ENCODE peak calls at places on chromosomes 5 and 9, in six cellular contexts. G is A549; H is activated T-cell treated with anti-CD3 and anti-CD28 coated beads, Interleukin-2, amount 50 U/mL, for 1 hour; I is HFF-Myc; P is DMS79; M is IMR-90. Y is an unnamed sample.
A peak's percentile ranks its signal among the peaks of the same experiment; 100 is the strongest.

GRCh38 chr5:152007556-152007955 is 82.9 kb upstream of the GLRA1 start:
- DNase-seq in G (no peak), H (no peak), I (no peak), P (peak; percentile 39), M (no peak), Y (peak; percentile 65)

GRCh38 chr5:59483971-59484472 is 409.5 kb downstream of the PDE4D start:
- DNase-seq in G (peak; percentile 55), H (no peak), I (peak; percentile 19), P (no peak), M (peak; percentile 11), Y (peak; percentile 39)

GRCh38 chr5:141835928-141836667 is 42.1 kb downstream of the PCDH1 start:
- DNase-seq in G (no peak), H (no peak), I (no peak), P (no peak), M (peak; percentile 53), Y (peak; percentile 73)

GRCh38 chr9:113139953-113140352 is 10.9 kb upstream of the SLC31A2 start:
- DNase-seq in G (no peak), H (no peak), I (no peak), P (no peak), M (no peak), Y (no peak)

GRCh38 chr5:38396766-38397165 is 138.4 kb downstream of the EGFLAM start:
- DNase-seq in G (no peak), H (no peak), I (no peak), P (no peak), M (no peak), Y (no peak)

GRCh38 chr9:91155746-91156145 is 206.0 kb downstream of the AUH start:
- DNase-seq in G (no peak), H (no peak), I (no peak), P (no peak), M (no peak), Y (no peak)

GRCh38 chr9:98709968-98710965 is 1.5 kb upstream of the GABBR2 start:
- DNase-seq in G (peak; percentile 32), H (no peak), I (peak; percentile 32), P (no peak), M (peak; percentile 73), Y (peak; percentile 77)

GRCh38 chr5:155303134-155303533 is 289.6 kb downstream of the KIF4B start:
- DNase-seq in G (no peak), H (no peak), I (no peak), P (no peak), M (no peak), Y (no peak)

GRCh38 chr5:59703789-59704188 is 189.7 kb downstream of the PDE4D start:
- DNase-seq in G (no peak), H (no peak), I (no peak), P (no peak), M (no peak), Y (no peak)

GRCh38 chr9:35488566-35489312 is 1.2 kb upstream of the RUSC2 start:
- DNase-seq in G (no peak), H (no peak), I (no peak), P (no peak), M (no peak), Y (no peak)

GRCh38 chr9:116421006-116421538 is 266.0 kb upstream of the TRIM32 start:
- DNase-seq in G (no peak), H (no peak), I (no peak), P (no peak), M (peak; percentile 56), Y (no peak)

GRCh38 chr5:139297439-139298133 is 4.0 kb downstream of the MATR3 start:
- DNase-seq in G (no peak), H (no peak), I (no peak), P (no peak), M (no peak), Y (no peak)

GRCh38 chr5:156330141-156330870 is 3.3 kb downstream of the SGCD start:
- DNase-seq in G (no peak), H (no peak), I (no peak), P (no peak), M (peak; percentile 54), Y (no peak)